ENCODE peak calls at places on chromosomes 4 and X, in four cellular contexts. G is lower lobe of right lung; M is IMR-90; Z is naive thymus-derived CD4-positive, alpha-beta T cell. F is an unnamed sample.
A peak's percentile ranks its signal among the peaks of the same experiment; 100 is the strongest.

GRCh38 chrX:7110821-7111276 is 36.7 kb upstream of the STS start:
- DNase-seq in M (no peak), G (no peak), Z (no peak), F (peak; percentile 12)

GRCh38 chrX:47235691-47236103 is 2.9 kb downstream of the USP11 start:
- DNase-seq in G (no peak), Z (no peak), M (peak; percentile 6), F (no peak)

GRCh38 chr4:173247316-173247715 is 78.7 kb downstream of the GALNT7 start:
- DNase-seq in G (no peak), M (no peak), Z (no peak), F (peak; percentile 64)

GRCh38 chrX:6041630-6042029 is 187.0 kb downstream of the NLGN4X start:
- DNase-seq in Z (no peak), G (no peak), M (no peak), F (peak; percentile 70)

GRCh38 chrX:98506907-98507306 is 1623.2 kb downstream of the RPA4 start:
- DNase-seq in G (no peak), Z (no peak), M (no peak), F (no peak)

GRCh38 chr4:53914313-53915016 is 149.9 kb downstream of the CHIC2 start:
- DNase-seq in M (peak; percentile 96), G (peak; percentile 78), Z (no peak), F (no peak)

GRCh38 chr4:112910109-112910736 is 139.2 kb upstream of the ANK2 start:
- DNase-seq in G (no peak), Z (no peak), M (peak; percentile 13), F (peak; percentile 77)

GRCh38 chrX:46649421-46650260 is 76.1 kb downstream of the CHST7 start:
- DNase-seq in Z (no peak), M (peak; percentile 19), G (peak; percentile 49), F (peak; percentile 70)

GRCh38 chrX:65513610-65514009 is 21.0 kb downstream of the LAS1L start:
- DNase-seq in M (no peak), G (no peak), Z (no peak), F (no peak)

GRCh38 chr4:68907230-68907629 is 44.4 kb downstream of the UGT2A3 start:
- DNase-seq in Z (no peak), M (no peak), G (no peak), F (no peak)

GRCh38 chrX:1448793-1449580 is 3.7 kb downstream of the ASMTL start:
- DNase-seq in Z (no peak), M (no peak), G (peak; percentile 24), F (no peak)

GRCh38 chrX:140672840-140673731 is 36.5 kb upstream of the LINC00632 start:
- DNase-seq in Z (no peak), G (no peak), M (no peak), F (no peak)

GRCh38 chrX:45479196-45479834 is 278.6 kb upstream of the DIPK2B start:
- DNase-seq in Z (no peak), M (peak; percentile 93), G (no peak), F (no peak)

GRCh38 chrX:112048707-112049106 is 33.9 kb downstream of the TRPC5 start:
- DNase-seq in G (no peak), Z (no peak), M (no peak), F (no peak)

GRCh38 chr4:165537028-165537648 is 158.3 kb downstream of the CPE start:
- DNase-seq in Z (no peak), G (no peak), M (peak; percentile 39), F (peak; percentile 70)

GRCh38 chr4:7854211-7854610 is 85.5 kb downstream of the AFAP1 start:
- DNase-seq in M (no peak), G (no peak), Z (no peak), F (no peak)
- H3K36me3 ChIP-seq in M (peaks cover 59% of the 10 kb centered on the region), G (peaks cover 29% of the 10 kb centered on the region), Z (no peaks in the 10 kb centered on the region), F (no peaks in the 10 kb centered on the region)

GRCh38 chrX:41543668-41544067 is 96.5 kb downstream of the NYX start:
- DNase-seq in M (no peak), Z (no peak), G (no peak), F (no peak)
- H3K27me3 ChIP-seq in M (no peaks in the 10 kb centered on the region), Z (no peaks in the 10 kb centered on the region), G (no peaks in the 10 kb centered on the region), F (no peaks in the 10 kb centered on the region)

GRCh38 chrX:68896581-68896980 is 67.8 kb downstream of the EFNB1 start:
- DNase-seq in G (no peak), M (no peak), Z (no peak), F (no peak)

GRCh38 chrX:68897546-68897945 is 68.7 kb downstream of the EFNB1 start:
- DNase-seq in M (no peak), Z (no peak), G (no peak), F (no peak)

GRCh38 chrX:68898661-68899060 is 69.8 kb downstream of the EFNB1 start:
- DNase-seq in M (no peak), Z (no peak), G (no peak), F (no peak)

GRCh38 chrX:68895339-68896250 is 66.8 kb downstream of the EFNB1 start:
- DNase-seq in Z (no peak), M (peak; percentile 42), G (peak; percentile 51), F (no peak)

DNA sequence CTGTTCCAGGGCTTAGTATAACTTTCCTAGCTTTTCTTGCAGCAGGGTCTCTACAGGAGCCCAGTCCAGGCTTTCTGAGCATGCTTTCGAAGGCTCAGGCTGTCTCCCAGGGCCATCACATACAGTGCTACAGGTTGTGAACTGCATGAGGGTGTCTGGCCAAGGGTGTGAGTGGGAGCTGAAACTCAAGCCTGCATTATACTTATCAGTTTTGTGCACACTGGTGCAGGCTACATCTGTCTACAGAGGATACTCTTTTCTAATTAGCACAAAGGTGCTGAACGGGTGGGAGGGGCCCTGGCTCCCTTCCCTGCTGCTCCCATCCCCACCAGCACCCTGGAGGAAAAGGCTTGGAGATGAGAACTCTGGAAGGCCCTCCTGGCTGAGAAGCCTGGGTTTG is 68.3 kb downstream of the EFNB1 start:
- DNase-seq in Z (no peak), G (no peak), M (no peak), F (no peak)
- H3K36me3 ChIP-seq in Z (no peaks in the 10 kb centered on the region), G (no peaks in the 10 kb centered on the region), M (no peaks in the 10 kb centered on the region), F (no peaks in the 10 kb centered on the region)

GRCh38 chrX:13762015-13762414 is 27.5 kb downstream of the OFD1 start:
- DNase-seq in Z (no peak), M (no peak), G (no peak), F (no peak)
- H3K27me3 ChIP-seq in Z (no peaks in the 10 kb centered on the region), M (no peaks in the 10 kb centered on the region), G (no peaks in the 10 kb centered on the region), F (no peaks in the 10 kb centered on the region)

F was measured in SJCRH30.